ENCODE peak calls at places on chromosomes 16 and 17, in nine cellular contexts. One of them, this sample, is unnamed.

GRCh38 chr16:85284138-85284897 is 172.0 kb upstream of the CIBAR2 start:
- DNase-seq in Calu3: no peak
- DNase-seq in HL-60: no peak
- DNase-seq in RWPE1: no peak
- DNase-seq in B cell: no peak
- DNase-seq in HFFc6: no peak
- DNase-seq in foreskin keratinocyte: no peak
- DNase-seq in AG09319: no peak
- DNase-seq in cardiac muscle cell: no peak
- DNase-seq in this sample: no peak

GRCh38 chr17:82876602-82877391 is 37.0 kb upstream of the ZNF750 start:
- DNase-seq in B cell: no peak
- DNase-seq in foreskin keratinocyte: peak
- DNase-seq in cardiac muscle cell: peak
- DNase-seq in HL-60: no peak
- DNase-seq in RWPE1: peak
- DNase-seq in Calu3: peak
- DNase-seq in HFFc6: peak
- DNase-seq in AG09319: peak
- DNase-seq in this sample: peak

GRCh38 chr17:43745541-43745940 is 13.1 kb downstream of the SOST start:
- DNase-seq in HFFc6: no peak
- DNase-seq in AG09319: no peak
- DNase-seq in RWPE1: no peak
- DNase-seq in Calu3: no peak
- DNase-seq in HL-60: no peak
- DNase-seq in cardiac muscle cell: no peak
- DNase-seq in B cell: no peak
- DNase-seq in foreskin keratinocyte: no peak
- DNase-seq in this sample: no peak

GRCh38 chr16:1153480-1154160 is 714 bp downstream of the CACNA1H start:
- DNase-seq in HL-60: no peak
- DNase-seq in HFFc6: no peak
- DNase-seq in Calu3: no peak
- DNase-seq in cardiac muscle cell: peak
- DNase-seq in AG09319: no peak
- DNase-seq in B cell: no peak
- DNase-seq in foreskin keratinocyte: no peak
- DNase-seq in RWPE1: no peak
- DNase-seq in this sample: no peak

GRCh38 chr16:68921654-68922053 is 78.3 kb downstream of the TANGO6 start:
- DNase-seq in AG09319: no peak
- DNase-seq in HL-60: no peak
- DNase-seq in B cell: no peak
- DNase-seq in Calu3: peak
- DNase-seq in HFFc6: no peak
- DNase-seq in RWPE1: peak
- DNase-seq in cardiac muscle cell: no peak
- DNase-seq in foreskin keratinocyte: peak
- DNase-seq in this sample: no peak

GRCh38 chr17:82793974-82794620 is 42.2 kb downstream of the TBCD start:
- DNase-seq in AG09319: no peak
- DNase-seq in cardiac muscle cell: no peak
- DNase-seq in HL-60: no peak
- DNase-seq in Calu3: no peak
- DNase-seq in B cell: no peak
- DNase-seq in HFFc6: no peak
- DNase-seq in RWPE1: no peak
- DNase-seq in foreskin keratinocyte: no peak
- DNase-seq in this sample: no peak

GRCh38 chr16:86480444-86480843 is 29.9 kb upstream of the FOXF1 start:
- DNase-seq in RWPE1: no peak
- DNase-seq in Calu3: no peak
- DNase-seq in B cell: no peak
- DNase-seq in HL-60: no peak
- DNase-seq in AG09319: no peak
- DNase-seq in HFFc6: no peak
- DNase-seq in cardiac muscle cell: no peak
- DNase-seq in foreskin keratinocyte: no peak
- DNase-seq in this sample: no peak

GRCh38 chr16:66478733-66479511 is 51.8 kb downstream of the BEAN1 start:
- DNase-seq in foreskin keratinocyte: peak
- DNase-seq in RWPE1: peak
- DNase-seq in AG09319: peak
- DNase-seq in cardiac muscle cell: peak
- DNase-seq in B cell: peak
- DNase-seq in HL-60: peak
- DNase-seq in HFFc6: peak
- DNase-seq in Calu3: peak
- DNase-seq in this sample: no peak

GRCh38 chr16:78127130-78127529 is 27.7 kb downstream of the WWOX start:
- DNase-seq in HL-60: no peak
- DNase-seq in cardiac muscle cell: no peak
- DNase-seq in Calu3: no peak
- DNase-seq in AG09319: peak
- DNase-seq in HFFc6: no peak
- DNase-seq in foreskin keratinocyte: no peak
- DNase-seq in B cell: no peak
- DNase-seq in RWPE1: no peak
- DNase-seq in this sample: no peak

GRCh38 chr16:16182918-16183317 is 40.4 kb downstream of the ABCC6 start:
- DNase-seq in foreskin keratinocyte: no peak
- DNase-seq in AG09319: no peak
- DNase-seq in Calu3: no peak
- DNase-seq in cardiac muscle cell: no peak
- DNase-seq in B cell: no peak
- DNase-seq in HFFc6: no peak
- DNase-seq in RWPE1: no peak
- DNase-seq in HL-60: no peak
- DNase-seq in this sample: no peak

GRCh38 chr17:55672585-55673501 is 49.8 kb downstream of the TMEM100 start:
- DNase-seq in cardiac muscle cell: no peak
- DNase-seq in foreskin keratinocyte: peak
- DNase-seq in Calu3: no peak
- DNase-seq in B cell: no peak
- DNase-seq in HL-60: peak
- DNase-seq in HFFc6: no peak
- DNase-seq in AG09319: no peak
- DNase-seq in RWPE1: no peak
- DNase-seq in this sample: no peak

GRCh38 chr17:5201011-5201410 is 9.3 kb upstream of the ZNF594 start:
- DNase-seq in Calu3: no peak
- DNase-seq in cardiac muscle cell: no peak
- DNase-seq in HFFc6: no peak
- DNase-seq in AG09319: no peak
- DNase-seq in RWPE1: no peak
- DNase-seq in foreskin keratinocyte: no peak
- DNase-seq in HL-60: no peak
- DNase-seq in B cell: no peak
- DNase-seq in this sample: no peak

DNA sequence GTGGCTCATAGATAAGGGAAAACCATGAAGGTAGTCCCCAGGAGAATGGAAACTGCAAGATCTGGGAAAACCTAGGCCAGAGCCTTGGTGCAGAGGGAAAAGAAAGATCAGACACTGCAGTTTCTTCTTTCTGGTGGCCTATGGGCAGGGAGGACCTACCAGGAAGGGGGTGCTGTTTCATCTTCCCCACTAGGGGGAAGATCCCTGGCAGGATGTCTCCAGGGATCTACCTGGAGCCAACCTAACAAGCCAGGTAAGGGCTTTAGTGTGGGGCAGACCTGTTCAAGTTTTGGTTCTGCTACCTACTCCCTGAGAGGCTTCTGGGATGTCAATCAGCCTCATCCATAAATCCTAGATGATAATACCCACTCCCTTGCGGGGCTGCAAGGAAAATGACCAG is 21.4 kb downstream of the TOM1L2 start:
- DNase-seq in RWPE1: no peak
- DNase-seq in B cell: no peak
- DNase-seq in cardiac muscle cell: no peak
- DNase-seq in HL-60: no peak
- DNase-seq in HFFc6: no peak
- DNase-seq in foreskin keratinocyte: no peak
- DNase-seq in AG09319: no peak
- DNase-seq in Calu3: no peak
- DNase-seq in this sample: no peak
- TF ChIP-seq CTCF in RWPE1: no peak
- TF ChIP-seq CTCF in B cell: no peak
- TF ChIP-seq CTCF in cardiac muscle cell: peak
- TF ChIP-seq CTCF in HL-60: no peak
- TF ChIP-seq CTCF in HFFc6: peak
- TF ChIP-seq CTCF in foreskin keratinocyte: peak
- TF ChIP-seq CTCF in AG09319: no peak
- TF ChIP-seq CTCF in Calu3: peak
- TF ChIP-seq CTCF in this sample: no peak

DNA sequence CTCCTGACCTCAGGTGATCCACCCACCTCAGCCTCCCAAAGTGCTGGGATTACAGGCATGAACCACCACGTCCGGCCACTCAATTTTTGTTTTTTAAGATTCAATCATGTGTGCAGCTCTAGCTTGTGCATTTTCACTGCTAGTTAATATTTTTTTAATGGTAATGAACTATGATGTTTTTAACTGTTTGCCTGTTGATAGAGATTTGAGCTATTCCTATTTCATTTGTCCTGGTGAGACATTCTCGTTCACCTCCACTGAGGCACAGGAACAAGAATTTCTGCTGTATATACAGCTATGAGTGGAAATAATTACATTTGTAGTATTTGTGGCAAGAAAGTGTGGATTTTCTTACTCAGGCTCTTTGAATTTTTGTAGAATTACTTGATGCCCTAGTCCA is 137.7 kb upstream of the MYOCD start:
- DNase-seq in RWPE1: no peak
- DNase-seq in HL-60: no peak
- DNase-seq in HFFc6: no peak
- DNase-seq in foreskin keratinocyte: no peak
- DNase-seq in cardiac muscle cell: no peak
- DNase-seq in Calu3: no peak
- DNase-seq in AG09319: no peak
- DNase-seq in B cell: no peak
- DNase-seq in this sample: no peak
- TF ChIP-seq CTCF in RWPE1: no peak
- TF ChIP-seq CTCF in HL-60: no peak
- TF ChIP-seq CTCF in HFFc6: no peak
- TF ChIP-seq CTCF in foreskin keratinocyte: no peak
- TF ChIP-seq CTCF in cardiac muscle cell: no peak
- TF ChIP-seq CTCF in Calu3: no peak
- TF ChIP-seq CTCF in AG09319: no peak
- TF ChIP-seq CTCF in B cell: no peak
- TF ChIP-seq CTCF in this sample: no peak

DNA sequence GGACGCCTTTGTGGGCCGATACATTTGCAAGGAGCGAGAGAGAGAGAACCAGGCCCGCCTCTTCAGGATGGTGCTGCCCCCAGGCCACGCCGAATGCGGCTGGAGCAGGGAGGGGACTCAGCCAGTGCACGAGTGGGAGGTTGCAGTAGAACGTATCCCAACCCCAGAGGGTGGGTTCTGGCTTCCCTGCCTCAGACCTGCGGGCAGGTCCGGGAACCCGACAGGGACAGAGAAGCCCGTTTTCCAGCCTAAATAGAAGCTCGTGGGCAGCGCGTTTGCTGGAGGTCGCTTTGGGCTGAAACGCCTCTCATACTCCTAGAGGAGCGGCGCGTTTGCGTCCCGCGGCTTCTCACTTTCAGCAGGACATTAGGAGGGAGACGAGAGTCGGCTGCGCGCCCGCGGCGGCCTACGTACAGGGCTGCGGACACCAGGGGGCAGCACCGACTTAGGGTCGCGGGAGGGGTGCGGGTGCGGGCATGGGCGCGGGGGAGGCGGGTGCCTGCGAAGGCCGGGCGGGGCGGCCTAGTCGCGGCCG is 11.0 kb downstream of the TBX2 start:
- DNase-seq in HFFc6: peak
- DNase-seq in foreskin keratinocyte: peak
- DNase-seq in B cell: peak
- DNase-seq in Calu3: no peak
- DNase-seq in RWPE1: no peak
- DNase-seq in cardiac muscle cell: peak
- DNase-seq in HL-60: peak
- DNase-seq in AG09319: peak
- DNase-seq in this sample: peak
- TF ChIP-seq CTCF in HFFc6: peak
- TF ChIP-seq CTCF in foreskin keratinocyte: peak
- TF ChIP-seq CTCF in B cell: peak
- TF ChIP-seq CTCF in Calu3: no peak
- TF ChIP-seq CTCF in RWPE1: no peak
- TF ChIP-seq CTCF in cardiac muscle cell: peak
- TF ChIP-seq CTCF in HL-60: peak
- TF ChIP-seq CTCF in AG09319: peak
- TF ChIP-seq CTCF in this sample: peak

GRCh38 chr17:39349246-39349645 is 52.2 kb downstream of the FBXL20 start:
- DNase-seq in foreskin keratinocyte: no peak
- DNase-seq in HFFc6: no peak
- DNase-seq in RWPE1: no peak
- DNase-seq in HL-60: no peak
- DNase-seq in B cell: no peak
- DNase-seq in cardiac muscle cell: no peak
- DNase-seq in Calu3: no peak
- DNase-seq in AG09319: no peak
- DNase-seq in this sample: no peak

GRCh38 chr17:39351508-39351907 is 49.9 kb downstream of the FBXL20 start:
- DNase-seq in foreskin keratinocyte: no peak
- DNase-seq in B cell: no peak
- DNase-seq in cardiac muscle cell: no peak
- DNase-seq in HFFc6: no peak
- DNase-seq in Calu3: no peak
- DNase-seq in RWPE1: no peak
- DNase-seq in AG09319: no peak
- DNase-seq in HL-60: no peak
- DNase-seq in this sample: no peak

GRCh38 chr17:39352986-39353385 is 48.4 kb downstream of the FBXL20 start:
- DNase-seq in HL-60: no peak
- DNase-seq in cardiac muscle cell: no peak
- DNase-seq in HFFc6: no peak
- DNase-seq in RWPE1: no peak
- DNase-seq in AG09319: no peak
- DNase-seq in Calu3: no peak
- DNase-seq in foreskin keratinocyte: no peak
- DNase-seq in B cell: no peak
- DNase-seq in this sample: no peak

GRCh38 chr17:39357488-39357887 is 43.9 kb downstream of the FBXL20 start:
- DNase-seq in RWPE1: no peak
- DNase-seq in cardiac muscle cell: no peak
- DNase-seq in AG09319: no peak
- DNase-seq in Calu3: peak
- DNase-seq in HL-60: no peak
- DNase-seq in foreskin keratinocyte: no peak
- DNase-seq in B cell: no peak
- DNase-seq in HFFc6: no peak
- DNase-seq in this sample: no peak

DNA sequence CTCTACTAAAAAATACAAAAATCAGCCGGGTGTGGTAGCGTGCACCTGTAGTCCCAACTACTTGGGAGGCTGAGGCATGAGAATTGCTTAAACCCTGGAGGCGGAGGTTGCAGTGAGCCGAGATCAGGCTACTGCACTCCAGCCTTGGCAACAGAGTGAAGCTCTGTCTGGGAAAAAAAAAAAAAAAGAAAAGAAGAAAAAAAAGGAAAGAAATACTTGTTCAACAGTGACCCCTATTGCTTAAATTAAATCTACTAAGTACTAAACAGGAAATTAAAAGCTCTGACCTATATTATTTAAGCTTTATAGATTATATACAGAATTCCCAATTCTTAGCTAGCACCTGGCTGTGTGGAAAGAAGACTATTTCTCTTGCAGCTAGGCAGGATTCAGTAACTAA is 48.9 kb downstream of the FBXL20 start:
- DNase-seq in B cell: no peak
- DNase-seq in HFFc6: no peak
- DNase-seq in cardiac muscle cell: no peak
- DNase-seq in RWPE1: no peak
- DNase-seq in foreskin keratinocyte: no peak
- DNase-seq in HL-60: no peak
- DNase-seq in AG09319: no peak
- DNase-seq in Calu3: no peak
- DNase-seq in this sample: no peak
- TF ChIP-seq CTCF in B cell: no peak
- TF ChIP-seq CTCF in HFFc6: peak
- TF ChIP-seq CTCF in cardiac muscle cell: no peak
- TF ChIP-seq CTCF in RWPE1: no peak
- TF ChIP-seq CTCF in foreskin keratinocyte: no peak
- TF ChIP-seq CTCF in HL-60: no peak
- TF ChIP-seq CTCF in AG09319: no peak
- TF ChIP-seq CTCF in Calu3: peak
- TF ChIP-seq CTCF in this sample: no peak